ENCODE peak calls at places on chromosomes 16 and 17, in four cellular contexts. J is stimulated activated CD4-positive, alpha-beta T cell treated with anti-CD3 and anti-CD28 coated beads, Interleukin-2, amount 100 ng/mL, for 48 hours; M is CD4-positive, CD25-positive, alpha-beta regulatory T cell; T is NCI-H1092. X is an unnamed sample.

GRCh38 chr17:32490101-32490482 is 3.3 kb downstream of the CDK5R1 start:
- DNase-seq in J (no peak), M (no peak), T (peak; percentile 55), X (no peak)

GRCh38 chr16:67679935-67680897 is 13.6 kb downstream of the C16orf86 start:
- DNase-seq in J (no peak), M (no peak), T (no peak), X (no peak)

GRCh38 chr16:1395444-1396074 is 18.9 kb downstream of the UNKL start:
- DNase-seq in J (no peak), M (no peak), T (no peak), X (no peak)

GRCh38 chr16:19143241-19143640 is 24.8 kb upstream of the SYT17 start:
- DNase-seq in J (no peak), M (no peak), T (no peak), X (no peak)

GRCh38 chr16:12158428-12158827 is 181.9 kb downstream of the SNX29 start:
- DNase-seq in J (no peak), M (no peak), T (no peak), X (no peak)

GRCh38 chr17:42881768-42882565 is 18.6 kb upstream of the G6PC1 start:
- DNase-seq in J (no peak), M (no peak), T (peak; percentile 93), X (no peak)

GRCh38 chr16:88639231-88640038 is 1.1 kb downstream of the IL17C start:
- DNase-seq in J (no peak), M (no peak), T (no peak), X (no peak)

GRCh38 chr17:80951121-80952090 is 40.2 kb upstream of the CHMP6 start:
- DNase-seq in J (no peak), M (no peak), T (no peak), X (no peak)

GRCh38 chr17:74690409-74690825 is 22.3 kb downstream of the CD300LF start:
- DNase-seq in J (no peak), M (no peak), T (no peak), X (no peak)

GRCh38 chr16:27775254-27775653 is 225.3 kb downstream of the KATNIP start:
- DNase-seq in J (no peak), M (no peak), T (no peak), X (no peak)

GRCh38 chr17:47929218-47930000 is 12.0 kb upstream of the PNPO start:
- DNase-seq in J (no peak), M (no peak), T (no peak), X (no peak)

GRCh38 chr16:49858200-49859129 is 2.6 kb upstream of the ZNF423 start:
- DNase-seq in J (peak; percentile 35), M (no peak), T (no peak), X (no peak)

GRCh38 chr17:33964344-33964979 is 290.6 kb upstream of the CCL2 start:
- DNase-seq in J (no peak), M (peak; percentile 20), T (no peak), X (peak; percentile 47)

GRCh38 chr17:44546711-44547606 is 10.3 kb upstream of the FZD2 start:
- DNase-seq in J (no peak), M (no peak), T (no peak), X (no peak)

GRCh38 chr17:56710986-56711385 is 117.5 kb downstream of the NOG start:
- DNase-seq in J (no peak), M (no peak), T (no peak), X (no peak)

GRCh38 chr16:13077816-13078215 is 176.4 kb downstream of the SHISA9 start:
- DNase-seq in J (no peak), M (no peak), T (peak; percentile 30), X (no peak)